ENCODE peak calls at places on chromosomes 6 and 20, in six cellular contexts. G, H, L, P, T and V are unnamed samples.

GRCh38 chr6:39072830-39073229 is 24.2 kb downstream of the GLP1R start:
- DNase-seq in G (no peak), H (no peak), L (no peak), P (no peak), T (no peak), V (no peak)

GRCh38 chr20:18224968-18225568 is 63.3 kb upstream of the ZNF133 start:
- DNase-seq in G (peak), H (no peak), L (peak), P (no peak), T (peak), V (peak)

GRCh38 chr6:38445321-38445720 is 194.4 kb downstream of the BTBD9 start:
- DNase-seq in G (no peak), H (no peak), L (no peak), P (no peak), T (no peak), V (no peak)

GRCh38 chr6:151993364-151993763 is 185.9 kb downstream of the ESR1 start:
- DNase-seq in G (no peak), H (no peak), L (no peak), P (no peak), T (no peak), V (no peak)

GRCh38 chr20:20410678-20411077 is 42.8 kb downstream of the INSM1 start:
- DNase-seq in G (no peak), H (no peak), L (no peak), P (no peak), T (no peak), V (no peak)

GRCh38 chr6:49001856-49002255 is 461.2 kb downstream of the MMUT start:
- DNase-seq in G (no peak), H (no peak), L (peak), P (no peak), T (no peak), V (no peak)

GRCh38 chr6:90290991-90291390 is 5.7 kb downstream of the BACH2 start:
- DNase-seq in G (no peak), H (no peak), L (no peak), P (no peak), T (no peak), V (no peak)

GRCh38 chr6:3455121-3455489 is 1.7 kb downstream of the SLC22A23 start:
- DNase-seq in G (no peak), H (no peak), L (peak), P (no peak), T (peak), V (no peak)

GRCh38 chr6:1678966-1679690 is 69.4 kb downstream of the FOXC1 start:
- DNase-seq in G (no peak), H (no peak), L (peak), P (no peak), T (no peak), V (no peak)